ENCODE peak calls at places on chromosomes 13 and 19, in seven cellular contexts. One of them, this sample, is unnamed.

GRCh38 chr13:42592915-42593718 is 19.2 kb downstream of the TNFSF11 start:
- DNase-seq in Panc1: no peak
- DNase-seq in testis: no peak
- DNase-seq in Peyer's patch: no peak
- DNase-seq in right lobe of liver: no peak
- DNase-seq in upper lobe of right lung: no peak
- DNase-seq in tibial artery: no peak
- DNase-seq in this sample: no peak

GRCh38 chr19:6318772-6319171 is 14.6 kb downstream of the ACER1 start:
- DNase-seq in upper lobe of right lung: no peak
- DNase-seq in testis: no peak
- DNase-seq in Peyer's patch: no peak
- DNase-seq in right lobe of liver: no peak
- DNase-seq in tibial artery: no peak
- DNase-seq in Panc1: no peak
- DNase-seq in this sample: peak; percentile 32

GRCh38 chr19:31290926-31291590 is 58.2 kb downstream of the TSHZ3 start:
- DNase-seq in Panc1: no peak
- DNase-seq in Peyer's patch: peak; percentile 14
- DNase-seq in upper lobe of right lung: peak; percentile 40
- DNase-seq in testis: no peak
- DNase-seq in right lobe of liver: no peak
- DNase-seq in tibial artery: no peak
- DNase-seq in this sample: no peak

GRCh38 chr13:28641600-28641926 is 17.4 kb upstream of the POMP start:
- DNase-seq in right lobe of liver: no peak
- DNase-seq in Peyer's patch: no peak
- DNase-seq in upper lobe of right lung: no peak
- DNase-seq in testis: no peak
- DNase-seq in Panc1: no peak
- DNase-seq in tibial artery: no peak
- DNase-seq in this sample: no peak

GRCh38 chr13:75195479-75196111 is 286.4 kb downstream of the TBC1D4 start:
- DNase-seq in Peyer's patch: no peak
- DNase-seq in right lobe of liver: no peak
- DNase-seq in Panc1: no peak
- DNase-seq in testis: no peak
- DNase-seq in tibial artery: no peak
- DNase-seq in upper lobe of right lung: no peak
- DNase-seq in this sample: no peak

GRCh38 chr13:88919970-88920628 is 1248.9 kb downstream of the SLITRK5 start:
- DNase-seq in right lobe of liver: no peak
- DNase-seq in testis: no peak
- DNase-seq in Panc1: no peak
- DNase-seq in tibial artery: no peak
- DNase-seq in upper lobe of right lung: no peak
- DNase-seq in Peyer's patch: no peak
- DNase-seq in this sample: no peak

GRCh38 chr19:51976852-51977251 is 9.8 kb downstream of the ZNF350 start:
- DNase-seq in right lobe of liver: no peak
- DNase-seq in upper lobe of right lung: no peak
- DNase-seq in tibial artery: no peak
- DNase-seq in Panc1: no peak
- DNase-seq in testis: no peak
- DNase-seq in Peyer's patch: no peak
- DNase-seq in this sample: no peak

GRCh38 chr19:2590630-2591399 is 111.7 kb downstream of the GNG7 start:
- DNase-seq in testis: no peak
- DNase-seq in right lobe of liver: no peak
- DNase-seq in Peyer's patch: peak; percentile 12
- DNase-seq in upper lobe of right lung: no peak
- DNase-seq in tibial artery: peak; percentile 33
- DNase-seq in Panc1: no peak
- DNase-seq in this sample: no peak

GRCh38 chr13:57739089-57739488 is 107.5 kb downstream of the PCDH17 start:
- DNase-seq in upper lobe of right lung: no peak
- DNase-seq in right lobe of liver: no peak
- DNase-seq in testis: no peak
- DNase-seq in Panc1: no peak
- DNase-seq in Peyer's patch: no peak
- DNase-seq in tibial artery: no peak
- DNase-seq in this sample: no peak

GRCh38 chr13:106561551-106562170 is 6.3 kb downstream of the ARGLU1 start:
- DNase-seq in Peyer's patch: no peak
- DNase-seq in upper lobe of right lung: no peak
- DNase-seq in Panc1: no peak
- DNase-seq in right lobe of liver: no peak
- DNase-seq in tibial artery: no peak
- DNase-seq in testis: peak; percentile 45
- DNase-seq in this sample: no peak

GRCh38 chr13:76822691-76823267 is 63.4 kb downstream of the KCTD12 start:
- DNase-seq in Peyer's patch: no peak
- DNase-seq in upper lobe of right lung: no peak
- DNase-seq in right lobe of liver: no peak
- DNase-seq in tibial artery: no peak
- DNase-seq in testis: no peak
- DNase-seq in Panc1: no peak
- DNase-seq in this sample: peak; percentile 20

GRCh38 chr19:24032651-24033050 is 54.3 kb upstream of the ZNF254 start:
- DNase-seq in Panc1: no peak
- DNase-seq in upper lobe of right lung: no peak
- DNase-seq in right lobe of liver: no peak
- DNase-seq in tibial artery: no peak
- DNase-seq in testis: no peak
- DNase-seq in Peyer's patch: no peak
- DNase-seq in this sample: no peak

GRCh38 chr19:40165362-40165937 is 25.8 kb upstream of the MAP3K10 start:
- DNase-seq in tibial artery: no peak
- DNase-seq in right lobe of liver: peak; percentile 36
- DNase-seq in Panc1: peak; percentile 99
- DNase-seq in Peyer's patch: peak; percentile 60
- DNase-seq in testis: peak; percentile 71
- DNase-seq in upper lobe of right lung: peak; percentile 75
- DNase-seq in this sample: no peak

GRCh38 chr19:14318873-14319272 is 62.4 kb upstream of the ADGRE5 start:
- DNase-seq in tibial artery: no peak
- DNase-seq in testis: peak; percentile 25
- DNase-seq in upper lobe of right lung: no peak
- DNase-seq in Peyer's patch: peak; percentile 53
- DNase-seq in Panc1: no peak
- DNase-seq in right lobe of liver: peak; percentile 23
- DNase-seq in this sample: no peak

GRCh38 chr19:20171285-20171684 is 4.3 kb downstream of the ZNF486 start:
- DNase-seq in upper lobe of right lung: no peak
- DNase-seq in right lobe of liver: no peak
- DNase-seq in tibial artery: no peak
- DNase-seq in testis: no peak
- DNase-seq in Panc1: no peak
- DNase-seq in Peyer's patch: no peak
- DNase-seq in this sample: peak; percentile 58

GRCh38 chr19:35026418-35026817 is 3.9 kb upstream of the SCN1B start:
- DNase-seq in right lobe of liver: no peak
- DNase-seq in Panc1: no peak
- DNase-seq in tibial artery: no peak
- DNase-seq in Peyer's patch: no peak
- DNase-seq in upper lobe of right lung: no peak
- DNase-seq in testis: no peak
- DNase-seq in this sample: no peak

DNA sequence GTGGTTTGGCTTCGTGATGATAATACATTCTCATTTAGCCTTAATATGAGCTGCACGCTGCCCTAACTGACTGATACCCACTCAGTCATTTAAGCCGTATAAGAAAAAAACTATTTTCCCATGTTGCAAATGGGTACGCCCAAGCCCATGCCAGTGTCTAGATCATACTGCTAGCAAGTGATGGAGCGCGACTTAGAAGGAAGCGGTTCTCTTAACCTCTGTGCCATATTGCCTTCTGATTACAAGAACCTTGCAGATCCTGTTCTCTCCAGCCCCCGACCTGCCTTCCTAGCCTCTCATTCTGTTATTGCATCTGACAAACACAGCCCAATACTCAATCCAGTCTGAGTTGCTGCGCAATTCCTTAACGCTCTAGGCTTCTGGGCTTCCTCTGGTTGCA is 603 bp downstream of the GPALPP1 start:
- DNase-seq in upper lobe of right lung: no peak
- DNase-seq in right lobe of liver: no peak
- DNase-seq in Peyer's patch: no peak
- DNase-seq in testis: no peak
- DNase-seq in Panc1: no peak
- DNase-seq in tibial artery: no peak
- DNase-seq in this sample: peak; percentile 9
- H3K27ac ChIP-seq in upper lobe of right lung: peak overlapping the region; percentile 89
- H3K27ac ChIP-seq in right lobe of liver: peak overlapping the region; percentile 59
- H3K27ac ChIP-seq in Peyer's patch: peak overlapping the region; percentile 78
- H3K27ac ChIP-seq in testis: peak overlapping the region; percentile 85
- H3K27ac ChIP-seq in Panc1: peak overlapping the region; percentile 74
- H3K27ac ChIP-seq in tibial artery: peak overlapping the region; percentile 90
- H3K27ac ChIP-seq in this sample: peak overlapping the region; percentile 82

DNA sequence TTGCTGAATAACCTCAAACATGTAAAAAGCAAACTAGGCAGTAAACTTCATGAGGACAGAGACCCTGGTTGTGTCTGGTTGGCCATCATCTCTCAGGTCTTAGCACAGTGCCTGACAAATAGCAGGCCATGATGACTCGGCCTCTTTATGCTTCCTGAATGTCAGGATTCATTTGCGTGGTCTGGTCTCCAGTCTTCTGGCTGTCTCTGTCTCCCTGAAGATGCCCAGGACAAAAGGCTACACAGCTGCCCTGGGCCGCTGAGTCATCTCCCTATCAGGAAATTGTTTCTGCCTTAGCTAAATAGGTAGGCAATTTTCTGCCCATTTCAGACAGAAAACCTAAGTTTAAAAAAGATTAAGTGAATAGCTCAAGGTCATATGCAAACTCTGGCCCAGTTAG is 84.1 kb upstream of the FNDC3A start:
- DNase-seq in right lobe of liver: no peak
- DNase-seq in Panc1: no peak
- DNase-seq in tibial artery: no peak
- DNase-seq in Peyer's patch: no peak
- DNase-seq in testis: peak; percentile 14
- DNase-seq in upper lobe of right lung: no peak
- DNase-seq in this sample: peak; percentile 67
- H3K27ac ChIP-seq in right lobe of liver: no peak overlapping the region
- H3K27ac ChIP-seq in Panc1: no peak overlapping the region
- H3K27ac ChIP-seq in tibial artery: peak overlapping the region; percentile 15
- H3K27ac ChIP-seq in Peyer's patch: no peak overlapping the region
- H3K27ac ChIP-seq in testis: no peak overlapping the region
- H3K27ac ChIP-seq in upper lobe of right lung: no peak overlapping the region
- H3K27ac ChIP-seq in this sample: peak overlapping the region; percentile 86

DNA sequence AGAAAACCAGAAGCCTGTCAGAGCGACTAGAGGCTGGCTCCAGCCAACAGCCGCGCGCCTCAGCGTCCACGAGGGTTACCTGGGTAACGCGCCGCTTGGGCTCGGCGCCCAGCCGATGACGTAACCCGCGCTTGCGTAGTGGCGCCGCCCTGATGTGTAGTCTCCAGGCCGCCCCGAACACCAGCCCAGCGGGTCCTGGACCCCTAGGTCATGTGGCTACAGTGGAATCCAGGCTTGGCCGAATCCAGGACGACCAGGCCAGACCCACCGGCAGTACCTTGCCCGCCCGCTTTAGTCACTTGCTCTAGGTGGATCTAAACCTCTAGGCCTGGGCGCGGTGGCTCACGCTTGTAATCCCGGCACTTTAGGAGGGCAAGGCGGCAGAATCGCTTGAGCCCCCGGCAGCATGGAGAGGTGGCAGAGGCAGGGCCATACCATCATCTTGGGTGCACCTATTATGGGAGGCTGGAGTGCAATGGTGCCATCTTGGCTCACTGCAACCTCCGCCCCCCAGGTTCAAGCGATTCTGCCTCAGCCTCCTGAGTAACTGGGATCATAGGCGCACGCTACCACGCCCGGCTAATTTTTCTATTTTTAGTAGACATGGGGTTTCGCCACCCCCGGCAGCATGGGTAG is 7.2 kb upstream of the ZNF606 start:
- DNase-seq in right lobe of liver: peak; percentile 57
- DNase-seq in Peyer's patch: peak; percentile 85
- DNase-seq in tibial artery: peak; percentile 74
- DNase-seq in Panc1: no peak
- DNase-seq in upper lobe of right lung: peak; percentile 73
- DNase-seq in testis: peak; percentile 93
- DNase-seq in this sample: peak; percentile 86
- H3K27ac ChIP-seq in right lobe of liver: no peak overlapping the region
- H3K27ac ChIP-seq in Peyer's patch: peak overlapping the region; percentile 63
- H3K27ac ChIP-seq in tibial artery: peak overlapping the region; percentile 22
- H3K27ac ChIP-seq in Panc1: no peak overlapping the region
- H3K27ac ChIP-seq in upper lobe of right lung: no peak overlapping the region
- H3K27ac ChIP-seq in testis: peak overlapping the region; percentile 25
- H3K27ac ChIP-seq in this sample: peak overlapping the region; percentile 44

DNA sequence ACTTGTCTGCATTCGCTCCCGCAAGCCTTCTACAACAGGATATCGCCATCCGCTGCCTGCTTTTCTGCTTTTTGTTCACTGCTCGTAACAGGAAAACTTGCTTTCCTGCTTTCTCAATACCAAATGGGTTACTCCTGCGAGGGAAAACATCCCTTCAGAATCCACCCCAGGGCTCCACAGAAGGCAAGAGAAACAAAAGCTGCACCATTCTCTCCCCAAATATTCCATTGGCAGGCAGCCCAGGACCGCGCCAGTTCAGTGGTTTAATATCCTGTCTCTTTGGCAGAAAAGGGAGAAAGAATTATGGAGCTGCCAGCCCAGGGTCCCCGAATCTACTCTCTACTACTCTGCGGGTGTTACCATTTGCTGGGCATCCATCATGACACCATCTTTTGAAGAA is 84.7 kb upstream of the DOCK9 start:
- DNase-seq in Panc1: no peak
- DNase-seq in right lobe of liver: no peak
- DNase-seq in Peyer's patch: no peak
- DNase-seq in upper lobe of right lung: no peak
- DNase-seq in tibial artery: no peak
- DNase-seq in testis: no peak
- DNase-seq in this sample: peak; percentile 70
- H3K27ac ChIP-seq in Panc1: no peak overlapping the region
- H3K27ac ChIP-seq in right lobe of liver: no peak overlapping the region
- H3K27ac ChIP-seq in Peyer's patch: peak overlapping the region; percentile 57
- H3K27ac ChIP-seq in upper lobe of right lung: peak overlapping the region; percentile 5
- H3K27ac ChIP-seq in tibial artery: peak overlapping the region; percentile 50
- H3K27ac ChIP-seq in testis: peak overlapping the region; percentile 23
- H3K27ac ChIP-seq in this sample: peak overlapping the region; percentile 15